ENCODE peak calls at places on chromosome 3, in nine cellular contexts. R is upper lobe of right lung, M is left lung, C is chondrocyte, S is H9, X is fibroblast of lung, V is type B pancreatic cell, L is fibroblast of pulmonary artery, T is mammary epithelial cell. D is an unnamed sample.

GRCh38 chr3:112358311-112358780 is 25.4 kb downstream of the CD200 start:
- DNase-seq in L (no peak), S (no peak), R (no peak), M (no peak), X (no peak), V (no peak), C (no peak), T (peak), D (no peak)

GRCh38 chr3:187878776-187879524 is 133.7 kb upstream of the BCL6 start:
- DNase-seq in S (no peak), L (peak), R (no peak), M (no peak), X (no peak), C (no peak), T (peak), V (no peak), D (no peak)

GRCh38 chr3:184345678-184346144 is 8.3 kb downstream of the FAM131A start:
- DNase-seq in X (peak), R (peak), S (peak), L (peak), C (no peak), T (peak), V (no peak), M (peak), D (no peak)

GRCh38 chr3:5011555-5012256 is 32.5 kb downstream of the BHLHE40 start:
- DNase-seq in C (no peak), X (no peak), L (no peak), R (peak), S (no peak), M (peak), V (no peak), T (no peak), D (no peak)

GRCh38 chr3:122255757-122256439 is 69.2 kb upstream of the CSTA start:
- DNase-seq in V (no peak), S (no peak), L (no peak), C (no peak), R (no peak), T (no peak), X (peak), M (no peak), D (no peak)

GRCh38 chr3:192566706-192567290 is 160.5 kb downstream of the FGF12 start:
- DNase-seq in M (peak), X (peak), T (peak), S (peak), C (peak), L (peak), V (no peak), R (peak), D (no peak)

GRCh38 chr3:71008350-71008923 is 575.1 kb downstream of the FOXP1 start:
- DNase-seq in L (no peak), T (no peak), X (no peak), S (no peak), C (no peak), R (no peak), V (no peak), M (no peak), D (no peak)

GRCh38 chr3:136249593-136250225 is 431 bp upstream of the PCCB start:
- DNase-seq in C (no peak), M (no peak), S (no peak), T (no peak), R (no peak), X (no peak), L (no peak), V (no peak), D (no peak)

GRCh38 chr3:185402561-185402960 is 39.6 kb downstream of the MAP3K13 start:
- DNase-seq in C (no peak), X (peak), R (no peak), V (no peak), L (peak), S (no peak), T (no peak), M (no peak), D (no peak)

GRCh38 chr3:63693351-63693750 is 40.9 kb downstream of the SNTN start:
- DNase-seq in L (no peak), T (no peak), M (no peak), V (no peak), S (no peak), C (no peak), R (no peak), X (no peak), D (no peak)

GRCh38 chr3:142609136-142609535 is 12.9 kb downstream of the PLS1 start:
- DNase-seq in V (no peak), M (no peak), L (no peak), S (no peak), R (no peak), C (no peak), T (no peak), X (no peak), D (no peak)

GRCh38 chr3:124786491-124787241 is 56.4 kb downstream of the UMPS start:
- DNase-seq in X (peak), V (no peak), S (no peak), T (peak), M (no peak), C (no peak), L (peak), R (no peak), D (no peak)

GRCh38 chr3:49903451-49904424 is at the start of gene MST1R:
- DNase-seq in R (peak), V (peak), C (no peak), M (peak), L (peak), S (peak), X (peak), T (peak), D (no peak)

GRCh38 chr3:81198766-81199165 is 562.7 kb downstream of the GBE1 start:
- DNase-seq in C (no peak), V (no peak), L (peak), M (no peak), T (no peak), X (no peak), R (no peak), S (no peak), D (no peak)

GRCh38 chr3:182226995-182227394 is 515.3 kb downstream of the SOX2 start:
- DNase-seq in C (no peak), R (no peak), L (no peak), S (no peak), M (no peak), X (no peak), T (no peak), V (no peak), D (no peak)
- TF ChIP-seq CTCF in C (no peak), R (no peak), L (no peak), S (peak), M (no peak), X (no peak), T (peak), V (no peak), D (no peak)

DNA sequence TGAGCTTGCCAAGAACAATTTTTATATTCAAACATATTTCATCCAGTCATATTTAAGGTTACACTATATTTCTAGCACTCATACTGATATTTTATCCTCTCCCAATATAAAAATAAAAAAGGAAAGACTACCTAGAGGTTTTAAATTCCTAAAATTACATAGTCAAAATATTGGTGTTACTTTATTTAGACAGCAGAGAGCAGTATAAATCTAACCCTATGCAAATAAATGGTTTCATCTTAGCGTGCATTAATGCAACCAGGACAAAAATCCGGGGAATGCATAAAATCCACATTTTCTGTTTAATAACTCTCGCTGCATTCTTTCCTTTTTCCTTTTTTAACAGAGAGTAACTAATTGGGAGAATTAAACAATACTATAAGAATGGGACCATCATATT is 1447.4 kb upstream of the ALCAM start:
- DNase-seq in L (no peak), M (no peak), R (no peak), S (no peak), X (no peak), T (no peak), C (no peak), V (no peak), D (no peak)
- TF ChIP-seq CTCF in L (no peak), M (no peak), R (no peak), S (no peak), X (no peak), T (no peak), C (peak), V (no peak), D (peak)

DNA sequence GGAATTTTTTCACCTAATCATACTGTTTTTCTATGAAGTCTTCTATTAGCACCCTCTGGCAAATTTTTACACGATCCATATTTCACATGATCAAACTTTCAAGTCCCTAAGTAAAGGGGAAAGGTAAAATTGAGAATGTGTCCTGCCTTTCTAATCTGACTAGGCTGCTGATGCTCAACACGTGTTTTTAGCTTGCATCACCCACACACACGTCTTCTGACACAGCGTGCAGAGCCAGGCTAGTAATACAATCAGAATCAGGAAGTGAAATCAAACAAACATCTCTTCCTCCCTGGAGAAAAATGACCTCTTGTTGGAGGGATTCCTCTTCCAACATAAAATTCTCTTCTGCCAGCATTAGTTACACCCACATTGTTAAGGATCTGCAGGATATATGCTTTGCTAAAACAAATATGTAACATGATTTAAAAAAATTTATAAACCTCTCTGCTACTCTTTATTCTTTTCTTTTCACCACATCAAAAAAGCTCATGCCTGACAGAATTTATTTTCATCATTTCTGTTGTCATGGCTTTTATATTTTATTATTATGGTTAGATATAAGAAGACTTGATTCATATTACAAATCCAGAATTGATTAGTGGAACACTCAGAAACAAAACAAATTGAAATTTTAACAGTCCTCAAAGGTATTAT is 122.4 kb downstream of the RAP2B start:
- DNase-seq in M (peak), T (peak), L (peak), C (no peak), X (peak), S (no peak), R (peak), V (no peak), D (no peak)
- TF ChIP-seq CTCF in M (no peak), T (no peak), L (no peak), C (no peak), X (no peak), S (no peak), R (no peak), V (no peak), D (no peak)

GRCh38 chr3:77529522-77529921 is 489.6 kb downstream of the ROBO2 start:
- DNase-seq in S (no peak), V (no peak), T (no peak), L (no peak), R (no peak), M (no peak), X (no peak), C (no peak), D (no peak)
- TF ChIP-seq CTCF in S (no peak), V (no peak), T (no peak), L (no peak), R (no peak), M (no peak), X (no peak), C (no peak), D (no peak)